ENCODE peak calls at places on chromosomes 1 and 21, in seven cellular contexts. J, K, O, Z, X, Y and A are unnamed samples.

GRCh38 chr1:17618558-17619247 is 79.2 kb downstream of the ARHGEF10L start:
- DNase-seq in Z (no peak), J (no peak), K (no peak), Y (no peak), X (no peak), O (no peak), A (no peak)

GRCh38 chr1:109717729-109718128 is 5.7 kb downstream of the GSTM5 start:
- DNase-seq in Z (no peak), X (no peak), Y (no peak), J (no peak), K (no peak), O (no peak), A (no peak)

GRCh38 chr1:17731460-17731859 is 23.7 kb upstream of the ACTL8 start:
- DNase-seq in X (no peak), O (no peak), K (no peak), Y (no peak), Z (no peak), J (no peak), A (no peak)

GRCh38 chr1:103497404-103497803 is 28.1 kb upstream of the RNPC3 start:
- DNase-seq in Y (no peak), K (no peak), J (no peak), O (no peak), Z (no peak), X (no peak), A (no peak)

GRCh38 chr21:38244885-38245869 is 11.6 kb upstream of the KCNJ15 start:
- DNase-seq in Z (peak), O (peak), X (no peak), K (peak), J (no peak), Y (peak), A (peak)

GRCh38 chr1:39105841-39106765 is 80.0 kb downstream of the NDUFS5 start:
- DNase-seq in J (peak), Z (no peak), O (peak), K (peak), X (no peak), Y (no peak), A (peak)

GRCh38 chr1:43302721-43303476 is 2.1 kb downstream of the TIE1 start:
- DNase-seq in K (peak), J (no peak), O (no peak), X (peak), Y (no peak), Z (no peak), A (no peak)

GRCh38 chr1:233025156-233025555 is 74.7 kb downstream of the NTPCR start:
- DNase-seq in J (peak), X (peak), Z (no peak), K (peak), O (no peak), Y (peak), A (no peak)

GRCh38 chr1:237316352-237316751 is 274.4 kb downstream of the RYR2 start:
- DNase-seq in O (no peak), Y (no peak), X (no peak), J (no peak), Z (no peak), K (no peak), A (no peak)

GRCh38 chr1:100972185-100972584 is 53.4 kb downstream of the DPH5 start:
- DNase-seq in J (no peak), K (no peak), Y (no peak), Z (no peak), X (no peak), O (no peak), A (no peak)

GRCh38 chr1:22045604-22046228 is 6.8 kb upstream of the CDC42 start:
- DNase-seq in X (no peak), Z (no peak), O (no peak), Y (no peak), J (no peak), K (peak), A (no peak)

GRCh38 chr1:28329395-28330153 is 734 bp downstream of the MED18 start:
- DNase-seq in J (no peak), X (no peak), K (peak), O (no peak), Z (no peak), Y (peak), A (peak)